ENCODE peak calls at places on chromosome 4, in nine cellular contexts. One of them, this sample, is unnamed.

GRCh38 chr4:173318648-173319211 is 15.4 kb downstream of the HMGB2 start:
- DNase-seq in brain microvascular endothelial cell: no peak
- DNase-seq in HCT116: peak
- DNase-seq in kidney: no peak
- DNase-seq in choroid plexus epithelial cell: peak
- DNase-seq in nephron progenitor cell: no peak
- DNase-seq in right atrium auricular region: no peak
- DNase-seq in AG09309: no peak
- DNase-seq in lung: no peak
- DNase-seq in this sample: peak

GRCh38 chr4:96642486-96642885 is 802.6 kb downstream of the PDHA2 start:
- DNase-seq in choroid plexus epithelial cell: no peak
- DNase-seq in HCT116: no peak
- DNase-seq in AG09309: no peak
- DNase-seq in kidney: no peak
- DNase-seq in brain microvascular endothelial cell: no peak
- DNase-seq in right atrium auricular region: no peak
- DNase-seq in nephron progenitor cell: no peak
- DNase-seq in lung: no peak
- DNase-seq in this sample: no peak

GRCh38 chr4:56320293-56320692 is 67.0 kb downstream of the AASDH start:
- DNase-seq in right atrium auricular region: no peak
- DNase-seq in nephron progenitor cell: no peak
- DNase-seq in lung: no peak
- DNase-seq in brain microvascular endothelial cell: no peak
- DNase-seq in choroid plexus epithelial cell: peak
- DNase-seq in kidney: no peak
- DNase-seq in HCT116: no peak
- DNase-seq in AG09309: no peak
- DNase-seq in this sample: peak

GRCh38 chr4:157265281-157265680 is 44.8 kb downstream of the GRIA2 start:
- DNase-seq in choroid plexus epithelial cell: peak
- DNase-seq in kidney: no peak
- DNase-seq in AG09309: no peak
- DNase-seq in nephron progenitor cell: peak
- DNase-seq in brain microvascular endothelial cell: peak
- DNase-seq in right atrium auricular region: no peak
- DNase-seq in HCT116: peak
- DNase-seq in lung: no peak
- DNase-seq in this sample: peak

GRCh38 chr4:61273237-61273636 is 73.1 kb downstream of the ADGRL3 start:
- DNase-seq in right atrium auricular region: no peak
- DNase-seq in brain microvascular endothelial cell: peak
- DNase-seq in lung: no peak
- DNase-seq in AG09309: no peak
- DNase-seq in HCT116: no peak
- DNase-seq in kidney: no peak
- DNase-seq in choroid plexus epithelial cell: peak
- DNase-seq in nephron progenitor cell: no peak
- DNase-seq in this sample: peak

GRCh38 chr4:17968721-17969120 is 52.8 kb downstream of the LCORL start:
- DNase-seq in kidney: no peak
- DNase-seq in right atrium auricular region: no peak
- DNase-seq in nephron progenitor cell: no peak
- DNase-seq in brain microvascular endothelial cell: no peak
- DNase-seq in lung: no peak
- DNase-seq in AG09309: no peak
- DNase-seq in choroid plexus epithelial cell: no peak
- DNase-seq in HCT116: no peak
- DNase-seq in this sample: peak

GRCh38 chr4:1413221-1413663 is 7.0 kb upstream of the NKX1-1 start:
- DNase-seq in choroid plexus epithelial cell: no peak
- DNase-seq in lung: no peak
- DNase-seq in HCT116: no peak
- DNase-seq in kidney: peak
- DNase-seq in right atrium auricular region: peak
- DNase-seq in brain microvascular endothelial cell: no peak
- DNase-seq in AG09309: no peak
- DNase-seq in nephron progenitor cell: no peak
- DNase-seq in this sample: no peak

GRCh38 chr4:40306991-40307390 is 28.1 kb upstream of the CHRNA9 start:
- DNase-seq in kidney: no peak
- DNase-seq in AG09309: no peak
- DNase-seq in nephron progenitor cell: no peak
- DNase-seq in brain microvascular endothelial cell: no peak
- DNase-seq in HCT116: no peak
- DNase-seq in lung: no peak
- DNase-seq in choroid plexus epithelial cell: no peak
- DNase-seq in right atrium auricular region: no peak
- DNase-seq in this sample: no peak

GRCh38 chr4:110442309-110442708 is 33.6 kb upstream of the ENPEP start:
- DNase-seq in lung: no peak
- DNase-seq in brain microvascular endothelial cell: no peak
- DNase-seq in nephron progenitor cell: no peak
- DNase-seq in kidney: no peak
- DNase-seq in choroid plexus epithelial cell: no peak
- DNase-seq in right atrium auricular region: no peak
- DNase-seq in AG09309: no peak
- DNase-seq in HCT116: no peak
- DNase-seq in this sample: peak

GRCh38 chr4:531721-532565 is 32.9 kb downstream of the PIGG start:
- DNase-seq in AG09309: no peak
- DNase-seq in HCT116: no peak
- DNase-seq in right atrium auricular region: no peak
- DNase-seq in brain microvascular endothelial cell: no peak
- DNase-seq in lung: no peak
- DNase-seq in choroid plexus epithelial cell: no peak
- DNase-seq in nephron progenitor cell: no peak
- DNase-seq in kidney: peak
- DNase-seq in this sample: no peak

GRCh38 chr4:109560687-109561452 is 824 bp downstream of the MCUB start:
- DNase-seq in brain microvascular endothelial cell: peak
- DNase-seq in AG09309: peak
- DNase-seq in kidney: no peak
- DNase-seq in HCT116: no peak
- DNase-seq in choroid plexus epithelial cell: peak
- DNase-seq in right atrium auricular region: peak
- DNase-seq in nephron progenitor cell: peak
- DNase-seq in lung: peak
- DNase-seq in this sample: peak

GRCh38 chr4:48780867-48781219 is 764 bp upstream of the FRYL start:
- DNase-seq in lung: no peak
- DNase-seq in choroid plexus epithelial cell: peak
- DNase-seq in AG09309: no peak
- DNase-seq in brain microvascular endothelial cell: peak
- DNase-seq in right atrium auricular region: peak
- DNase-seq in HCT116: no peak
- DNase-seq in nephron progenitor cell: no peak
- DNase-seq in kidney: no peak
- DNase-seq in this sample: peak

GRCh38 chr4:79290376-79290775 is 35.5 kb downstream of the NAA11 start:
- DNase-seq in brain microvascular endothelial cell: no peak
- DNase-seq in choroid plexus epithelial cell: no peak
- DNase-seq in HCT116: no peak
- DNase-seq in kidney: no peak
- DNase-seq in AG09309: no peak
- DNase-seq in right atrium auricular region: no peak
- DNase-seq in nephron progenitor cell: no peak
- DNase-seq in lung: no peak
- DNase-seq in this sample: no peak

GRCh38 chr4:73816814-73817213 is 19.7 kb upstream of the CXCL6 start:
- DNase-seq in right atrium auricular region: no peak
- DNase-seq in AG09309: peak
- DNase-seq in lung: no peak
- DNase-seq in HCT116: no peak
- DNase-seq in kidney: no peak
- DNase-seq in choroid plexus epithelial cell: peak
- DNase-seq in brain microvascular endothelial cell: peak
- DNase-seq in nephron progenitor cell: no peak
- DNase-seq in this sample: peak

GRCh38 chr4:173878701-173879100 is 348.7 kb upstream of the HAND2 start:
- DNase-seq in HCT116: no peak
- DNase-seq in lung: no peak
- DNase-seq in kidney: no peak
- DNase-seq in AG09309: no peak
- DNase-seq in right atrium auricular region: peak
- DNase-seq in choroid plexus epithelial cell: peak
- DNase-seq in brain microvascular endothelial cell: no peak
- DNase-seq in nephron progenitor cell: no peak
- DNase-seq in this sample: no peak

GRCh38 chr4:83686166-83686565 is 150.3 kb downstream of the GPAT3 start:
- DNase-seq in choroid plexus epithelial cell: no peak
- DNase-seq in brain microvascular endothelial cell: no peak
- DNase-seq in lung: no peak
- DNase-seq in nephron progenitor cell: no peak
- DNase-seq in kidney: no peak
- DNase-seq in right atrium auricular region: no peak
- DNase-seq in HCT116: no peak
- DNase-seq in AG09309: peak
- DNase-seq in this sample: peak

GRCh38 chr4:17701146-17701859 is 80.1 kb downstream of the FAM184B start:
- DNase-seq in choroid plexus epithelial cell: no peak
- DNase-seq in lung: no peak
- DNase-seq in nephron progenitor cell: no peak
- DNase-seq in brain microvascular endothelial cell: no peak
- DNase-seq in HCT116: no peak
- DNase-seq in right atrium auricular region: no peak
- DNase-seq in AG09309: no peak
- DNase-seq in kidney: no peak
- DNase-seq in this sample: peak

GRCh38 chr4:180542445-180543100 is 1700.6 kb upstream of the TENM3 start:
- DNase-seq in HCT116: peak
- DNase-seq in AG09309: no peak
- DNase-seq in right atrium auricular region: no peak
- DNase-seq in choroid plexus epithelial cell: peak
- DNase-seq in kidney: no peak
- DNase-seq in brain microvascular endothelial cell: peak
- DNase-seq in lung: no peak
- DNase-seq in nephron progenitor cell: no peak
- DNase-seq in this sample: peak

GRCh38 chr4:25552580-25553271 is 102.9 kb upstream of the SLC34A2 start:
- DNase-seq in AG09309: no peak
- DNase-seq in nephron progenitor cell: no peak
- DNase-seq in kidney: peak
- DNase-seq in lung: peak
- DNase-seq in choroid plexus epithelial cell: no peak
- DNase-seq in brain microvascular endothelial cell: no peak
- DNase-seq in HCT116: no peak
- DNase-seq in right atrium auricular region: no peak
- DNase-seq in this sample: no peak

GRCh38 chr4:3656441-3657376 is 109.5 kb upstream of the ADRA2C start:
- DNase-seq in AG09309: no peak
- DNase-seq in nephron progenitor cell: no peak
- DNase-seq in lung: no peak
- DNase-seq in brain microvascular endothelial cell: no peak
- DNase-seq in HCT116: no peak
- DNase-seq in right atrium auricular region: no peak
- DNase-seq in kidney: no peak
- DNase-seq in choroid plexus epithelial cell: no peak
- DNase-seq in this sample: no peak

GRCh38 chr4:176845636-176846035 is 52.9 kb upstream of the VEGFC start:
- DNase-seq in choroid plexus epithelial cell: no peak
- DNase-seq in kidney: no peak
- DNase-seq in right atrium auricular region: no peak
- DNase-seq in lung: no peak
- DNase-seq in AG09309: peak
- DNase-seq in brain microvascular endothelial cell: no peak
- DNase-seq in HCT116: no peak
- DNase-seq in nephron progenitor cell: no peak
- DNase-seq in this sample: peak

GRCh38 chr4:82293304-82293703 is 80.5 kb downstream of the HNRNPD start:
- DNase-seq in kidney: no peak
- DNase-seq in right atrium auricular region: no peak
- DNase-seq in choroid plexus epithelial cell: no peak
- DNase-seq in AG09309: no peak
- DNase-seq in lung: no peak
- DNase-seq in HCT116: no peak
- DNase-seq in nephron progenitor cell: no peak
- DNase-seq in brain microvascular endothelial cell: no peak
- DNase-seq in this sample: no peak

GRCh38 chr4:144090744-144091143 is 49.8 kb downstream of the GYPA start:
- DNase-seq in nephron progenitor cell: no peak
- DNase-seq in right atrium auricular region: no peak
- DNase-seq in lung: no peak
- DNase-seq in kidney: no peak
- DNase-seq in AG09309: no peak
- DNase-seq in choroid plexus epithelial cell: no peak
- DNase-seq in brain microvascular endothelial cell: no peak
- DNase-seq in HCT116: no peak
- DNase-seq in this sample: no peak
- TF ChIP-seq CTCF in nephron progenitor cell: no peak
- TF ChIP-seq CTCF in right atrium auricular region: no peak
- TF ChIP-seq CTCF in lung: no peak
- TF ChIP-seq CTCF in kidney: no peak
- TF ChIP-seq CTCF in AG09309: no peak
- TF ChIP-seq CTCF in choroid plexus epithelial cell: no peak
- TF ChIP-seq CTCF in brain microvascular endothelial cell: no peak
- TF ChIP-seq CTCF in HCT116: no peak
- TF ChIP-seq CTCF in this sample: no peak

DNA sequence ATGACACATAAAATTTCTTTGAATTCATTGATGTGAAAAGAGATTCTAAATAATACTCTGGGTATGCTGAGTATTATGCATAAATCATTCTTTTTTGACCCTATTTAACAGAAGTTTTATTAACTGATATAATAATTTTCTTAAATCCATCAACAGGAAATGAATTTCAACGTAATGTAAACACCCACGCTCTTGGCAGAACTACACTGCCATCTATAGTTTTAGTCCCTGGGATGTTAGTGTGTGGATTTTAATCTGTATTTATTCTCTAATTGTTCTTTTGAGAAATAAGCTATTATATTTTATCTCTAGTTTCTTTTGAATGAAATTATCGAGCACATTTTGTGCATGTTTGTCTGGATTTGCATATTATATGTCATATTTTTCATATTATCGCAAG is 666.8 kb upstream of the NDST4 start:
- DNase-seq in brain microvascular endothelial cell: no peak
- DNase-seq in HCT116: no peak
- DNase-seq in nephron progenitor cell: no peak
- DNase-seq in AG09309: no peak
- DNase-seq in choroid plexus epithelial cell: no peak
- DNase-seq in lung: no peak
- DNase-seq in kidney: no peak
- DNase-seq in right atrium auricular region: no peak
- DNase-seq in this sample: peak
- TF ChIP-seq CTCF in brain microvascular endothelial cell: no peak
- TF ChIP-seq CTCF in HCT116: no peak
- TF ChIP-seq CTCF in nephron progenitor cell: no peak
- TF ChIP-seq CTCF in AG09309: no peak
- TF ChIP-seq CTCF in choroid plexus epithelial cell: no peak
- TF ChIP-seq CTCF in lung: no peak
- TF ChIP-seq CTCF in kidney: no peak
- TF ChIP-seq CTCF in right atrium auricular region: no peak
- TF ChIP-seq CTCF in this sample: no peak

GRCh38 chr4:80361329-80361900 is 25.9 kb downstream of the CFAP299 start:
- DNase-seq in nephron progenitor cell: no peak
- DNase-seq in AG09309: no peak
- DNase-seq in brain microvascular endothelial cell: no peak
- DNase-seq in right atrium auricular region: no peak
- DNase-seq in kidney: no peak
- DNase-seq in choroid plexus epithelial cell: peak
- DNase-seq in lung: no peak
- DNase-seq in HCT116: peak
- DNase-seq in this sample: peak
- TF ChIP-seq CTCF in nephron progenitor cell: peak
- TF ChIP-seq CTCF in AG09309: peak
- TF ChIP-seq CTCF in brain microvascular endothelial cell: peak
- TF ChIP-seq CTCF in right atrium auricular region: no peak
- TF ChIP-seq CTCF in kidney: peak
- TF ChIP-seq CTCF in choroid plexus epithelial cell: peak
- TF ChIP-seq CTCF in lung: no peak
- TF ChIP-seq CTCF in HCT116: peak
- TF ChIP-seq CTCF in this sample: peak

GRCh38 chr4:186554485-186554884 is 882 bp downstream of the MTNR1A start:
- DNase-seq in choroid plexus epithelial cell: peak
- DNase-seq in right atrium auricular region: no peak
- DNase-seq in nephron progenitor cell: peak
- DNase-seq in HCT116: peak
- DNase-seq in AG09309: no peak
- DNase-seq in brain microvascular endothelial cell: peak
- DNase-seq in kidney: no peak
- DNase-seq in lung: peak
- DNase-seq in this sample: peak
- TF ChIP-seq CTCF in choroid plexus epithelial cell: peak
- TF ChIP-seq CTCF in right atrium auricular region: no peak
- TF ChIP-seq CTCF in nephron progenitor cell: peak
- TF ChIP-seq CTCF in HCT116: peak
- TF ChIP-seq CTCF in AG09309: peak
- TF ChIP-seq CTCF in brain microvascular endothelial cell: peak
- TF ChIP-seq CTCF in kidney: peak
- TF ChIP-seq CTCF in lung: no peak
- TF ChIP-seq CTCF in this sample: peak

This sample was measured in epithelial cell of esophagus.